ENCODE peak calls at places on chromosomes 2 and 18, in five cellular contexts. N is CD8-positive, alpha-beta T cell; I is body of pancreas; K is AG20443; U is amygdala. P is an unnamed sample.

GRCh38 chr18:76402026-76402990 is 92.7 kb downstream of the ZNF516 start:
- DNase-seq in K (no peak), N (no peak), U (no peak), I (no peak), P (no peak)

GRCh38 chr2:134235771-134236170 is 18.1 kb upstream of the MGAT5 start:
- DNase-seq in N (no peak), I (no peak), K (peak), U (no peak), P (no peak)

GRCh38 chr2:6800553-6800952 is 65.2 kb downstream of the CMPK2 start:
- DNase-seq in I (no peak), N (no peak), U (no peak), K (no peak), P (no peak)

GRCh38 chr2:144364988-144365738 is 154.8 kb downstream of the ZEB2 start:
- DNase-seq in I (no peak), N (no peak), U (no peak), K (peak), P (no peak)

GRCh38 chr2:96267159-96267971 is 1.3 kb downstream of the CIAO1 start:
- DNase-seq in I (peak), K (peak), U (no peak), N (no peak), P (no peak)

GRCh38 chr2:183248866-183249567 is 124.8 kb downstream of the NUP35 start:
- DNase-seq in I (no peak), U (no peak), K (peak), N (no peak), P (no peak)

GRCh38 chr2:144358979-144359541 is 160.9 kb downstream of the ZEB2 start:
- DNase-seq in I (no peak), U (no peak), N (no peak), K (peak), P (no peak)

GRCh38 chr2:158695287-158695686 is 99.8 kb upstream of the DAPL1 start:
- DNase-seq in K (no peak), U (no peak), N (no peak), I (no peak), P (no peak)

GRCh38 chr2:40741532-40741931 is 289.6 kb upstream of the SLC8A1 start:
- DNase-seq in I (no peak), N (no peak), U (no peak), K (no peak), P (no peak)

GRCh38 chr2:9330639-9331270 is 92.6 kb downstream of the ITGB1BP1 start:
- DNase-seq in N (no peak), I (no peak), K (no peak), U (no peak), P (no peak)

GRCh38 chr2:238282861-238283738 is 5.3 kb downstream of the PER2 start:
- DNase-seq in K (no peak), N (no peak), I (no peak), U (no peak), P (no peak)

GRCh38 chr2:113755690-113756063 is 765 bp downstream of the SLC35F5 start:
- DNase-seq in I (no peak), K (peak), U (no peak), N (no peak), P (no peak)

GRCh38 chr18:38427234-38427633 is 861.6 kb upstream of the CELF4 start:
- DNase-seq in I (no peak), U (no peak), N (no peak), K (no peak), P (no peak)

GRCh38 chr2:144198116-144198515 is 321.8 kb downstream of the ZEB2 start:
- DNase-seq in K (no peak), N (no peak), U (no peak), I (no peak), P (no peak)

GRCh38 chr18:21129586-21130216 is 18.1 kb upstream of the ROCK1 start:
- DNase-seq in U (no peak), N (no peak), I (no peak), K (peak), P (no peak)

GRCh38 chr2:140454717-140455116 is 1674.5 kb upstream of the NXPH2 start:
- DNase-seq in K (peak), N (no peak), I (no peak), U (no peak), P (peak)

GRCh38 chr2:223797073-223797472 is 40.3 kb downstream of the AP1S3 start:
- DNase-seq in N (no peak), K (no peak), I (no peak), U (no peak), P (no peak)

GRCh38 chr2:217086038-217086522 is 226.2 kb upstream of the TNP1 start:
- DNase-seq in I (no peak), N (no peak), U (no peak), K (peak), P (no peak)

P was measured in C1 segment of cervical spinal cord.